ENCODE peak calls at places on chromosomes 6 and 20, in five cellular contexts. W, G, Q, B and M are unnamed samples.

GRCh38 chr20:44805991-44806729 is 4.2 kb downstream of the RIMS4 start:
- DNase-seq in W (peak), G (peak), Q (no peak), B (peak), M (no peak)

GRCh38 chr20:17570347-17571152 is 675 bp downstream of the DSTN start:
- DNase-seq in W (peak), G (peak), Q (peak), B (peak), M (no peak)

GRCh38 chr6:143739341-143739851 is 61.6 kb downstream of the PHACTR2 start:
- DNase-seq in W (no peak), G (no peak), Q (no peak), B (no peak), M (no peak)

GRCh38 chr6:149079911-149080501 is 237.5 kb upstream of the TAB2 start:
- DNase-seq in W (peak), G (peak), Q (no peak), B (peak), M (no peak)

GRCh38 chr20:22374066-22374465 is 210.3 kb downstream of the FOXA2 start:
- DNase-seq in W (no peak), G (no peak), Q (no peak), B (no peak), M (no peak)

GRCh38 chr6:148831064-148831463 is 84.2 kb downstream of the UST start:
- DNase-seq in W (no peak), G (no peak), Q (no peak), B (peak), M (no peak)

GRCh38 chr20:36205026-36205425 is 31.3 kb upstream of the AAR2 start:
- DNase-seq in W (peak), G (no peak), Q (no peak), B (no peak), M (no peak)

GRCh38 chr6:3005077-3005476 is 5.4 kb downstream of the NQO2 start:
- DNase-seq in W (no peak), G (no peak), Q (no peak), B (no peak), M (no peak)

GRCh38 chr20:61512475-61512874 is 260.4 kb downstream of the CDH4 start:
- DNase-seq in W (no peak), G (no peak), Q (no peak), B (no peak), M (no peak)

GRCh38 chr6:17417817-17418216 is 24.4 kb downstream of the CAP2 start:
- DNase-seq in W (peak), G (peak), Q (no peak), B (peak), M (no peak)

GRCh38 chr6:156423829-156424228 is 353.3 kb upstream of the ARID1B start:
- DNase-seq in W (no peak), G (no peak), Q (no peak), B (no peak), M (peak)

GRCh38 chr20:44715495-44716308 is 533 bp downstream of the CCN5 start:
- DNase-seq in W (no peak), G (no peak), Q (no peak), B (no peak), M (no peak)

GRCh38 chr6:149234051-149234962 is 83.2 kb upstream of the TAB2 start:
- DNase-seq in W (peak), G (no peak), Q (no peak), B (peak), M (no peak)

GRCh38 chr6:33994198-33995045 is 151.5 kb downstream of the GRM4 start:
- DNase-seq in W (no peak), G (no peak), Q (no peak), B (no peak), M (no peak)

GRCh38 chr6:90285611-90286381 is 10.8 kb downstream of the BACH2 start:
- DNase-seq in W (peak), G (peak), Q (no peak), B (peak), M (no peak)

GRCh38 chr20:37511605-37512275 is 9.3 kb upstream of the NNAT start:
- DNase-seq in W (no peak), G (peak), Q (no peak), B (peak), M (no peak)

GRCh38 chr6:27514906-27515495 is 42.1 kb upstream of the ZNF184 start:
- DNase-seq in W (no peak), G (no peak), Q (no peak), B (no peak), M (no peak)

GRCh38 chr20:36792422-36792821 is 18.9 kb upstream of the DSN1 start:
- DNase-seq in W (peak), G (peak), Q (no peak), B (peak), M (no peak)

GRCh38 chr6:150905769-150906168 is 40.3 kb downstream of the MTHFD1L start:
- DNase-seq in W (no peak), G (no peak), Q (no peak), B (no peak), M (no peak)

GRCh38 chr20:6714202-6714800 is 53.2 kb upstream of the BMP2 start:
- DNase-seq in W (no peak), G (no peak), Q (no peak), B (no peak), M (no peak)

GRCh38 chr6:15508363-15509330 is 154.2 kb downstream of the DTNBP1 start:
- DNase-seq in W (no peak), G (no peak), Q (no peak), B (no peak), M (no peak)

GRCh38 chr20:32474967-32475819 is 109.9 kb downstream of the NOL4L start:
- DNase-seq in W (peak), G (peak), Q (no peak), B (peak), M (peak)